ENCODE peak calls at places on chromosome X, in five cellular contexts. O, K, P, F and V are unnamed samples.

GRCh38 chrX:22666441-22666840 is 333.3 kb upstream of the DDX53 start:
- DNase-seq in K (no peak), O (no peak), F (no peak), P (no peak), V (no peak)

GRCh38 chrX:118973389-118974087 is 880 bp upstream of the LONRF3 start:
- DNase-seq in F (no peak), O (no peak), K (no peak), P (no peak), V (no peak)

GRCh38 chrX:154486052-154486395 is 391 bp downstream of the UBL4A start:
- DNase-seq in K (no peak), F (no peak), P (no peak), O (peak; percentile 45), V (no peak)

GRCh38 chrX:20720954-20721626 is 454.4 kb upstream of the RPS6KA3 start:
- DNase-seq in K (no peak), O (no peak), P (no peak), F (no peak), V (no peak)

GRCh38 chrX:32687379-32687778 is 524.0 kb downstream of the DMD start:
- DNase-seq in K (no peak), F (no peak), P (no peak), O (no peak), V (no peak)

GRCh38 chrX:85993539-85994197 is 53.7 kb downstream of the CHM start:
- DNase-seq in K (no peak), P (no peak), O (no peak), F (no peak), V (no peak)

GRCh38 chrX:46647251-46647650 is 73.7 kb downstream of the CHST7 start:
- DNase-seq in K (no peak), P (no peak), F (no peak), O (no peak), V (no peak)

GRCh38 chrX:45735571-45735970 is 534.9 kb upstream of the DIPK2B start:
- DNase-seq in F (no peak), K (no peak), P (no peak), O (no peak), V (no peak)

GRCh38 chrX:107701493-107702121 is 73.3 kb downstream of the PRPS1 start:
- DNase-seq in K (no peak), O (no peak), P (no peak), F (no peak), V (no peak)

GRCh38 chrX:11349661-11350337 is 56.6 kb downstream of the AMELX start:
- DNase-seq in P (no peak), K (no peak), O (no peak), F (no peak), V (no peak)

GRCh38 chrX:147180886-147181285 is 366.3 kb upstream of the CXorf51A start:
- DNase-seq in P (no peak), O (no peak), F (no peak), K (no peak), V (no peak)

GRCh38 chrX:152733261-152733975 is at the start of the genes CSAG1 and MAGEA12:
- DNase-seq in F (no peak), P (no peak), K (no peak), O (no peak), V (peak; percentile 73)

GRCh38 chrX:39900788-39901170 is 197.0 kb downstream of the BCOR start:
- DNase-seq in K (no peak), P (peak; percentile 19), F (no peak), O (no peak), V (no peak)

GRCh38 chrX:21996872-21997271 is 35.3 kb upstream of the PHEX start:
- DNase-seq in O (no peak), P (no peak), F (no peak), K (no peak), V (no peak)

GRCh38 chrX:7706032-7706431 is 136.9 kb upstream of the VCX start:
- DNase-seq in F (no peak), O (no peak), P (no peak), K (no peak), V (no peak)

GRCh38 chrX:120768254-120768653 is 107.4 kb downstream of the CT47B1 start:
- DNase-seq in K (no peak), O (no peak), P (no peak), F (no peak), V (no peak)

GRCh38 chrX:120740072-120740471 is 110.2 kb upstream of the C1GALT1C1 start:
- DNase-seq in P (no peak), K (no peak), O (no peak), F (no peak), V (no peak)

GRCh38 chrX:150680974-150681373 is 12.2 kb upstream of the MTMR1 start:
- DNase-seq in P (peak; percentile 42), F (no peak), K (no peak), O (no peak), V (no peak)

GRCh38 chrX:13876652-13877051 is 59.8 kb upstream of the GPM6B start:
- DNase-seq in F (no peak), O (no peak), K (no peak), P (no peak), V (no peak)

GRCh38 chrX:101287402-101287801 is 3.7 kb downstream of the TAF7L start:
- DNase-seq in F (peak; percentile 12), O (no peak), P (peak; percentile 11), K (no peak), V (peak; percentile 6)

GRCh38 chrX:151397741-151398070 is 700 bp downstream of the VMA21 start:
- DNase-seq in O (no peak), P (no peak), F (no peak), K (no peak), V (no peak)

GRCh38 chrX:50905334-50905733 is 5.2 kb upstream of the BMP15 start:
- DNase-seq in O (no peak), F (no peak), K (no peak), P (no peak), V (no peak)

GRCh38 chrX:79270401-79270800 is 96.7 kb downstream of the ITM2A start:
- DNase-seq in O (peak; percentile 31), F (peak; percentile 6), K (no peak), P (no peak), V (no peak)

GRCh38 chrX:11254417-11255109 is 38.6 kb upstream of the AMELX start:
- DNase-seq in K (no peak), P (no peak), F (no peak), O (peak; percentile 25), V (no peak)

GRCh38 chrX:3066555-3066954 is 25.3 kb downstream of the ARSF start:
- DNase-seq in P (no peak), K (no peak), F (no peak), O (no peak), V (no peak)

GRCh38 chrX:132956421-132957210 is 1.8 kb downstream of the HS6ST2 start:
- DNase-seq in P (no peak), F (no peak), O (no peak), K (no peak), V (no peak)

GRCh38 chrX:140815868-140816267 is 106.3 kb downstream of the LINC00632 start:
- DNase-seq in F (no peak), O (no peak), K (peak; percentile 27), P (no peak), V (no peak)

GRCh38 chrX:1618689-1619088 is 3.8 kb downstream of the ASMT start:
- DNase-seq in P (no peak), F (no peak), O (no peak), K (no peak), V (no peak)

GRCh38 chrX:10047631-10048030 is 80.5 kb downstream of the CLDN34 start:
- DNase-seq in O (no peak), F (peak; percentile 3), P (no peak), K (no peak), V (no peak)

GRCh38 chrX:7586126-7586525 is 256.8 kb upstream of the VCX start:
- DNase-seq in O (no peak), P (no peak), K (no peak), F (peak; percentile 3), V (no peak)

GRCh38 chrX:148552775-148553174 is 52.4 kb downstream of the AFF2 start:
- DNase-seq in K (no peak), P (no peak), F (no peak), O (no peak), V (peak; percentile 3)

GRCh38 chrX:46572295-46572936 is 1.1 kb upstream of the CHST7 start:
- DNase-seq in O (no peak), P (no peak), F (no peak), K (no peak), V (no peak)

GRCh38 chrX:151973851-151974335 is 583 bp downstream of the GABRE start:
- DNase-seq in K (no peak), P (no peak), O (no peak), F (no peak), V (no peak)

GRCh38 chrX:5431823-5432222 is 796.8 kb downstream of the NLGN4X start:
- DNase-seq in K (no peak), F (no peak), P (no peak), O (no peak), V (no peak)

GRCh38 chrX:71103110-71103983 is 3.2 kb downstream of the CXorf65 start:
- DNase-seq in K (no peak), F (no peak), O (peak; percentile 34), P (no peak), V (no peak)